ENCODE peak calls at places on chromosomes 11 and 22, in six cellular contexts. One of them, this sample, is unnamed.

GRCh38 chr11:59025097-59025496 is 61.0 kb upstream of the GLYATL1B start:
- DNase-seq in lung: no peak
- DNase-seq in body of pancreas: no peak
- DNase-seq in A549: no peak
- DNase-seq in IMR-90: no peak
- DNase-seq in pancreas: no peak
- DNase-seq in this sample: no peak

GRCh38 chr11:86978247-86978646 is 23.1 kb upstream of the FZD4 start:
- DNase-seq in lung: no peak
- DNase-seq in body of pancreas: peak
- DNase-seq in A549: no peak
- DNase-seq in IMR-90: no peak
- DNase-seq in pancreas: no peak
- DNase-seq in this sample: peak

GRCh38 chr11:60844045-60844869 is 2.3 kb downstream of the CCDC86 start:
- DNase-seq in lung: no peak
- DNase-seq in body of pancreas: no peak
- DNase-seq in A549: no peak
- DNase-seq in IMR-90: peak
- DNase-seq in pancreas: peak
- DNase-seq in this sample: no peak

GRCh38 chr11:46260161-46260560 is 17.3 kb upstream of the CREB3L1 start:
- DNase-seq in lung: no peak
- DNase-seq in body of pancreas: no peak
- DNase-seq in A549: no peak
- DNase-seq in IMR-90: no peak
- DNase-seq in pancreas: no peak
- DNase-seq in this sample: no peak

GRCh38 chr22:35150163-35151107 is 84.5 kb downstream of the ISX start:
- DNase-seq in lung: peak
- DNase-seq in body of pancreas: peak
- DNase-seq in A549: peak
- DNase-seq in IMR-90: peak
- DNase-seq in pancreas: peak
- DNase-seq in this sample: no peak

GRCh38 chr22:46368871-46369715 is 33.6 kb downstream of the TRMU start:
- DNase-seq in lung: no peak
- DNase-seq in body of pancreas: no peak
- DNase-seq in A549: no peak
- DNase-seq in IMR-90: no peak
- DNase-seq in pancreas: peak
- DNase-seq in this sample: no peak

GRCh38 chr22:20998411-20999336 is 3.2 kb downstream of the THAP7 start:
- DNase-seq in lung: no peak
- DNase-seq in body of pancreas: no peak
- DNase-seq in A549: no peak
- DNase-seq in IMR-90: peak
- DNase-seq in pancreas: no peak
- DNase-seq in this sample: no peak

GRCh38 chr11:95577716-95578460 is 211.7 kb downstream of the FAM76B start:
- DNase-seq in lung: no peak
- DNase-seq in body of pancreas: no peak
- DNase-seq in A549: no peak
- DNase-seq in IMR-90: peak
- DNase-seq in pancreas: no peak
- DNase-seq in this sample: no peak

GRCh38 chr22:37943471-37944198 is 9.8 kb downstream of the C22orf23 start:
- DNase-seq in lung: no peak
- DNase-seq in body of pancreas: no peak
- DNase-seq in A549: no peak
- DNase-seq in IMR-90: no peak
- DNase-seq in pancreas: no peak
- DNase-seq in this sample: no peak

GRCh38 chr11:116948375-116948774 is 111.0 kb upstream of the APOA1 start:
- DNase-seq in lung: no peak
- DNase-seq in body of pancreas: no peak
- DNase-seq in A549: no peak
- DNase-seq in IMR-90: peak
- DNase-seq in pancreas: no peak
- DNase-seq in this sample: no peak

GRCh38 chr22:28799834-28800307 is 498 bp downstream of the XBP1 start:
- DNase-seq in lung: peak
- DNase-seq in body of pancreas: peak
- DNase-seq in A549: no peak
- DNase-seq in IMR-90: peak
- DNase-seq in pancreas: peak
- DNase-seq in this sample: peak

GRCh38 chr22:45090364-45090960 is 73.3 kb upstream of the NUP50 start:
- DNase-seq in lung: no peak
- DNase-seq in body of pancreas: peak
- DNase-seq in A549: no peak
- DNase-seq in IMR-90: peak
- DNase-seq in pancreas: no peak
- DNase-seq in this sample: no peak

GRCh38 chr11:73258104-73258684 is 13.9 kb upstream of the P2RY6 start:
- DNase-seq in lung: no peak
- DNase-seq in body of pancreas: no peak
- DNase-seq in A549: no peak
- DNase-seq in IMR-90: no peak
- DNase-seq in pancreas: no peak
- DNase-seq in this sample: peak

GRCh38 chr11:112175596-112175947 is 260 bp downstream of the BCO2 start:
- DNase-seq in lung: no peak
- DNase-seq in body of pancreas: no peak
- DNase-seq in A549: no peak
- DNase-seq in IMR-90: no peak
- DNase-seq in pancreas: no peak
- DNase-seq in this sample: no peak

GRCh38 chr11:40819230-40819629 is 640.2 kb downstream of the LRRC4C start:
- DNase-seq in lung: no peak
- DNase-seq in body of pancreas: no peak
- DNase-seq in A549: no peak
- DNase-seq in IMR-90: no peak
- DNase-seq in pancreas: no peak
- DNase-seq in this sample: no peak

GRCh38 chr11:75068559-75068958 is 28.1 kb downstream of the OR2AT4 start:
- DNase-seq in lung: no peak
- DNase-seq in body of pancreas: no peak
- DNase-seq in A549: no peak
- DNase-seq in IMR-90: no peak
- DNase-seq in pancreas: no peak
- DNase-seq in this sample: no peak
- TF ChIP-seq CTCF in lung: no peak
- TF ChIP-seq CTCF in body of pancreas: no peak
- TF ChIP-seq CTCF in A549: no peak
- TF ChIP-seq CTCF in IMR-90: no peak
- TF ChIP-seq CTCF in pancreas: no peak
- TF ChIP-seq CTCF in this sample: no peak

DNA sequence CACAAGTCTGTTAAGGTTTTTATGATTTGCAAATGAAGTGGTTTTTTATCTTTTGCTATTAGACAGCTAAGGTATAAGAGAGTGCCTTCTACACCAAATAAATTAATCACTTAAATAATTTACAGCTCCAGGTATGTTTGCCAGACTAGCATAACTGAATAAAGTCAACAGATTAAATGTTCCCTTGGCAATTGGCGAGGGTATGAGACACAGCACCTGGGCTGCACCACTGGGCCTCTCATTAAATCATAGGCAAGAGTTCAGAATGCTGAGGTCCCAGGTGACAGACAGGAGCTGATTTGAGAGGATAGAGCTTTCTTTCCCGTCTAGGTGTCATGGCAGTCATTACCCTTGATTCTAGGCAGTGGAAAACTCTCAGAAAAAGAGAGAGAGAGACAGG is 62.6 kb upstream of the WT1 start:
- DNase-seq in lung: no peak
- DNase-seq in body of pancreas: no peak
- DNase-seq in A549: no peak
- DNase-seq in IMR-90: no peak
- DNase-seq in pancreas: no peak
- DNase-seq in this sample: no peak
- H3K27ac ChIP-seq in lung: no peak
- H3K27ac ChIP-seq in body of pancreas: no peak
- H3K27ac ChIP-seq in A549: no peak
- H3K27ac ChIP-seq in IMR-90: no peak
- H3K27ac ChIP-seq in pancreas: no peak
- H3K27ac ChIP-seq in this sample: no peak

GRCh38 chr11:83410605-83411565 is 124.7 kb upstream of the CCDC90B start:
- DNase-seq in lung: no peak
- DNase-seq in body of pancreas: peak
- DNase-seq in A549: no peak
- DNase-seq in IMR-90: no peak
- DNase-seq in pancreas: peak
- DNase-seq in this sample: no peak
- H3K4me3 ChIP-seq in lung: no peak
- H3K4me3 ChIP-seq in body of pancreas: peak
- H3K4me3 ChIP-seq in A549: no peak
- H3K4me3 ChIP-seq in IMR-90: no peak
- H3K4me3 ChIP-seq in pancreas: no peak
- H3K4me3 ChIP-seq in this sample: no peak

DNA sequence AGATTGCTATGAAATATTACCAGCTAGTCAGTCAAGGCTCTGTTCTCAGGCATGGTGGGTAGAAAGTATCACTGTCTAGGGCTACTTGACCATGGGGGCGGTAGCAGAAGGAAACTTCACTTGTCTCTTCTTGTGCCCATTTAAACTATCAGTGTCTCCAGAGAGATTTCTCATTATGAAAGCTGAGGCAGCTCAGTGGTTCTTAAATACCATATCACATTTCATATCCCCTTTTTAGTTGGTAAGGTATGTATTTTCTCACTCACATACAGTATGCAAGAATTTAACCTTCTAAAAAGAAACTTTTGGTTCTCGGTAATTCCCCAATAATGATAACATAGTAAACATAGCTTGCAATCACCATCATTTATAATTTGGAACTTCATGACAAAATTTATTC is 1180.0 kb upstream of the TENM4 start:
- DNase-seq in lung: no peak
- DNase-seq in body of pancreas: no peak
- DNase-seq in A549: no peak
- DNase-seq in IMR-90: no peak
- DNase-seq in pancreas: no peak
- DNase-seq in this sample: no peak
- TF ChIP-seq CTCF in lung: no peak
- TF ChIP-seq CTCF in body of pancreas: no peak
- TF ChIP-seq CTCF in A549: no peak
- TF ChIP-seq CTCF in IMR-90: no peak
- TF ChIP-seq CTCF in pancreas: no peak
- TF ChIP-seq CTCF in this sample: no peak

GRCh38 chr11:35812850-35813249 is 131.0 kb upstream of the LDLRAD3 start:
- DNase-seq in lung: no peak
- DNase-seq in body of pancreas: peak
- DNase-seq in A549: no peak
- DNase-seq in IMR-90: no peak
- DNase-seq in pancreas: no peak
- DNase-seq in this sample: no peak
- H3K27ac ChIP-seq in lung: no peak
- H3K27ac ChIP-seq in body of pancreas: peak
- H3K27ac ChIP-seq in A549: no peak
- H3K27ac ChIP-seq in IMR-90: no peak
- H3K27ac ChIP-seq in pancreas: peak
- H3K27ac ChIP-seq in this sample: no peak

GRCh38 chr11:128552783-128553661 is 34.3 kb downstream of the ETS1 start:
- DNase-seq in lung: no peak
- DNase-seq in body of pancreas: no peak
- DNase-seq in A549: no peak
- DNase-seq in IMR-90: peak
- DNase-seq in pancreas: no peak
- DNase-seq in this sample: no peak
- H3K4me3 ChIP-seq in lung: no peak
- H3K4me3 ChIP-seq in body of pancreas: no peak
- H3K4me3 ChIP-seq in A549: no peak
- H3K4me3 ChIP-seq in IMR-90: no peak
- H3K4me3 ChIP-seq in pancreas: no peak
- H3K4me3 ChIP-seq in this sample: peak

DNA sequence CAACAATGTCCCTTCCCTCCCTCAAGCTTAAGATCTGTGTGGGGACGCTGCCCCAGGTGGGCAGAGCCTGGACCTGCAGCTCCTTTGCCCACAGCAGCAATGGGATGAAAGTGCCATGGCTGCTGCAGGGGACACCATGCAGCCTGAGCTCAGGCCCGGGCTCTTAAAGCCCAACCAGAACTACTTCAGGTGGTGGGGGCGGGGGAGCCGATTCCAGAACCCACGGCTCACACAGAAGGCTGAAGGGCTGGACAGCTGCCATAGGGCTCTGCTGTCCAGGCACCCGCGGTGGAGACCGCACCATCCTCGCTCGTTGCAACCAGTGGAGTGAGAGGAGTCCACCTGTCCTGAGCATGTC is 12.5 kb downstream of the CHID1 start:
- DNase-seq in lung: no peak
- DNase-seq in body of pancreas: no peak
- DNase-seq in A549: peak
- DNase-seq in IMR-90: peak
- DNase-seq in pancreas: no peak
- DNase-seq in this sample: no peak
- TF ChIP-seq CTCF in lung: no peak
- TF ChIP-seq CTCF in body of pancreas: peak
- TF ChIP-seq CTCF in A549: no peak
- TF ChIP-seq CTCF in IMR-90: peak
- TF ChIP-seq CTCF in pancreas: no peak
- TF ChIP-seq CTCF in this sample: no peak

GRCh38 chr22:50523806-50524663 is 1.4 kb downstream of the SCO2 start:
- DNase-seq in lung: no peak
- DNase-seq in body of pancreas: no peak
- DNase-seq in A549: no peak
- DNase-seq in IMR-90: no peak
- DNase-seq in pancreas: peak
- DNase-seq in this sample: peak
- H3K27ac ChIP-seq in lung: peak
- H3K27ac ChIP-seq in body of pancreas: no peak
- H3K27ac ChIP-seq in A549: peak
- H3K27ac ChIP-seq in IMR-90: no peak
- H3K27ac ChIP-seq in pancreas: no peak
- H3K27ac ChIP-seq in this sample: no peak

GRCh38 chr22:36419177-36419911 is 31.6 kb upstream of the MYH9 start:
- DNase-seq in lung: peak
- DNase-seq in body of pancreas: no peak
- DNase-seq in A549: no peak
- DNase-seq in IMR-90: peak
- DNase-seq in pancreas: no peak
- DNase-seq in this sample: no peak
- H3K4me3 ChIP-seq in lung: no peak
- H3K4me3 ChIP-seq in body of pancreas: no peak
- H3K4me3 ChIP-seq in A549: no peak
- H3K4me3 ChIP-seq in IMR-90: no peak
- H3K4me3 ChIP-seq in pancreas: no peak
- H3K4me3 ChIP-seq in this sample: peak